ENCODE peak calls at places on chromosomes 4 and X, in five cellular contexts. One of them, this sample, is unnamed.

GRCh38 chr4:16818005-16818404 is 80.4 kb downstream of the LDB2 start:
- DNase-seq in A549: no peak
- DNase-seq in nucleus accumbens: no peak
- DNase-seq in NCI-H1417: no peak
- DNase-seq in left ventricle myocardium superior: no peak
- DNase-seq in this sample: no peak

GRCh38 chr4:184843984-184844554 is 18.3 kb upstream of the ACSL1 start:
- DNase-seq in A549: no peak
- DNase-seq in nucleus accumbens: peak; percentile 37
- DNase-seq in NCI-H1417: no peak
- DNase-seq in left ventricle myocardium superior: no peak
- DNase-seq in this sample: no peak

GRCh38 chr4:18850763-18851331 is 829.3 kb upstream of the LCORL start:
- DNase-seq in A549: no peak
- DNase-seq in nucleus accumbens: no peak
- DNase-seq in NCI-H1417: no peak
- DNase-seq in left ventricle myocardium superior: no peak
- DNase-seq in this sample: no peak

GRCh38 chrX:37993857-37994619 is 12.3 kb upstream of the SYTL5 start:
- DNase-seq in A549: peak; percentile 13
- DNase-seq in nucleus accumbens: no peak
- DNase-seq in NCI-H1417: no peak
- DNase-seq in left ventricle myocardium superior: no peak
- DNase-seq in this sample: no peak

GRCh38 chr4:73770917-73771316 is 30.5 kb downstream of the CXCL8 start:
- DNase-seq in A549: no peak
- DNase-seq in nucleus accumbens: no peak
- DNase-seq in NCI-H1417: peak; percentile 85
- DNase-seq in left ventricle myocardium superior: no peak
- DNase-seq in this sample: no peak

GRCh38 chrX:136055651-136056221 is 70.5 kb downstream of the SLC9A6 start:
- DNase-seq in A549: no peak
- DNase-seq in nucleus accumbens: no peak
- DNase-seq in NCI-H1417: no peak
- DNase-seq in left ventricle myocardium superior: no peak
- DNase-seq in this sample: no peak

GRCh38 chrX:153905481-153906095 is 1.1 kb downstream of the AVPR2 start:
- DNase-seq in A549: no peak
- DNase-seq in nucleus accumbens: no peak
- DNase-seq in NCI-H1417: no peak
- DNase-seq in left ventricle myocardium superior: no peak
- DNase-seq in this sample: no peak

GRCh38 chr4:648579-649292 is 23.4 kb downstream of the PDE6B start:
- DNase-seq in A549: no peak
- DNase-seq in nucleus accumbens: no peak
- DNase-seq in NCI-H1417: peak; percentile 86
- DNase-seq in left ventricle myocardium superior: peak; percentile 15
- DNase-seq in this sample: no peak

GRCh38 chrX:101595739-101596419 is 21.9 kb downstream of the ARMCX6 start:
- DNase-seq in A549: peak; percentile 72
- DNase-seq in nucleus accumbens: peak; percentile 2
- DNase-seq in NCI-H1417: peak; percentile 38
- DNase-seq in left ventricle myocardium superior: no peak
- DNase-seq in this sample: no peak

GRCh38 chrX:2401590-2402360 is 99.0 kb downstream of the DHRSX start:
- DNase-seq in A549: no peak
- DNase-seq in nucleus accumbens: no peak
- DNase-seq in NCI-H1417: no peak
- DNase-seq in left ventricle myocardium superior: peak; percentile 57
- DNase-seq in this sample: no peak

GRCh38 chr4:106898621-106899230 is 137.4 kb downstream of the DKK2 start:
- DNase-seq in A549: peak; percentile 44
- DNase-seq in nucleus accumbens: no peak
- DNase-seq in NCI-H1417: peak; percentile 39
- DNase-seq in left ventricle myocardium superior: no peak
- DNase-seq in this sample: no peak

GRCh38 chr4:144732584-144733130 is 86.7 kb downstream of the HHIP start:
- DNase-seq in A549: no peak
- DNase-seq in nucleus accumbens: no peak
- DNase-seq in NCI-H1417: no peak
- DNase-seq in left ventricle myocardium superior: no peak
- DNase-seq in this sample: no peak